ENCODE peak calls at places on chromosomes 1 and 21, in four cellular contexts. X, Y, K and F are unnamed samples.

GRCh38 chr21:45837936-45838335 is 143.6 kb upstream of the COL6A1 start:
- DNase-seq in X (no peak), Y (no peak), K (no peak), F (no peak)

GRCh38 chr1:32045770-32046169 is 27.0 kb upstream of the TMEM39B start:
- DNase-seq in X (no peak), Y (no peak), K (no peak), F (no peak)

GRCh38 chr1:194731025-194731424 is 1544.6 kb upstream of the B3GALT2 start:
- DNase-seq in X (no peak), Y (no peak), K (no peak), F (no peak)

GRCh38 chr1:200699871-200700270 is 30.2 kb upstream of the DDX59 start:
- DNase-seq in X (no peak), Y (peak; percentile 11), K (peak; percentile 12), F (no peak)

GRCh38 chr1:47519491-47519890 is 81.6 kb downstream of the FOXD2 start:
- DNase-seq in X (no peak), Y (no peak), K (no peak), F (peak; percentile 0)

GRCh38 chr1:54798769-54799641 is 2.1 kb downstream of the TTC22 start:
- DNase-seq in X (no peak), Y (peak; percentile 67), K (no peak), F (peak; percentile 43)

GRCh38 chr1:181064702-181065101 is 23.8 kb upstream of the IER5 start:
- DNase-seq in X (no peak), Y (no peak), K (no peak), F (no peak)

GRCh38 chr1:85146972-85147359 is 53.9 kb downstream of the SYDE2 start:
- DNase-seq in X (no peak), Y (no peak), K (peak; percentile 22), F (no peak)

GRCh38 chr1:158329807-158330206 is 1.5 kb downstream of the CD1B start:
- DNase-seq in X (peak; percentile 38), Y (peak; percentile 22), K (no peak), F (no peak)

GRCh38 chr1:163844393-163844948 is 522.7 kb downstream of the NUF2 start:
- DNase-seq in X (no peak), Y (no peak), K (no peak), F (no peak)

GRCh38 chr1:90761156-90761555 is 44.1 kb upstream of the BARHL2 start:
- DNase-seq in X (no peak), Y (no peak), K (no peak), F (no peak)

GRCh38 chr1:218299416-218299815 is 14.3 kb downstream of the RRP15 start:
- DNase-seq in X (no peak), Y (peak; percentile 15), K (peak; percentile 64), F (no peak)

GRCh38 chr1:119966020-119966419 is 69.7 kb upstream of the ADAM30 start:
- DNase-seq in X (no peak), Y (no peak), K (peak; percentile 65), F (no peak)

GRCh38 chr1:98355656-98356384 is 305.7 kb upstream of the SNX7 start:
- DNase-seq in X (no peak), Y (no peak), K (no peak), F (no peak)

GRCh38 chr21:39386899-39387298 is 38.0 kb upstream of the HMGN1 start:
- DNase-seq in X (no peak), Y (no peak), K (no peak), F (no peak)

GRCh38 chr21:39384674-39385298 is 35.9 kb upstream of the HMGN1 start:
- DNase-seq in X (peak; percentile 12), Y (no peak), K (peak; percentile 37), F (no peak)

GRCh38 chr21:39386194-39386593 is 37.3 kb upstream of the HMGN1 start:
- DNase-seq in X (peak; percentile 51), Y (no peak), K (peak; percentile 5), F (no peak)

GRCh38 chr21:39387461-39388037 is 38.7 kb upstream of the HMGN1 start:
- DNase-seq in X (peak; percentile 99), Y (peak; percentile 90), K (peak; percentile 73), F (peak; percentile 95)

DNA sequence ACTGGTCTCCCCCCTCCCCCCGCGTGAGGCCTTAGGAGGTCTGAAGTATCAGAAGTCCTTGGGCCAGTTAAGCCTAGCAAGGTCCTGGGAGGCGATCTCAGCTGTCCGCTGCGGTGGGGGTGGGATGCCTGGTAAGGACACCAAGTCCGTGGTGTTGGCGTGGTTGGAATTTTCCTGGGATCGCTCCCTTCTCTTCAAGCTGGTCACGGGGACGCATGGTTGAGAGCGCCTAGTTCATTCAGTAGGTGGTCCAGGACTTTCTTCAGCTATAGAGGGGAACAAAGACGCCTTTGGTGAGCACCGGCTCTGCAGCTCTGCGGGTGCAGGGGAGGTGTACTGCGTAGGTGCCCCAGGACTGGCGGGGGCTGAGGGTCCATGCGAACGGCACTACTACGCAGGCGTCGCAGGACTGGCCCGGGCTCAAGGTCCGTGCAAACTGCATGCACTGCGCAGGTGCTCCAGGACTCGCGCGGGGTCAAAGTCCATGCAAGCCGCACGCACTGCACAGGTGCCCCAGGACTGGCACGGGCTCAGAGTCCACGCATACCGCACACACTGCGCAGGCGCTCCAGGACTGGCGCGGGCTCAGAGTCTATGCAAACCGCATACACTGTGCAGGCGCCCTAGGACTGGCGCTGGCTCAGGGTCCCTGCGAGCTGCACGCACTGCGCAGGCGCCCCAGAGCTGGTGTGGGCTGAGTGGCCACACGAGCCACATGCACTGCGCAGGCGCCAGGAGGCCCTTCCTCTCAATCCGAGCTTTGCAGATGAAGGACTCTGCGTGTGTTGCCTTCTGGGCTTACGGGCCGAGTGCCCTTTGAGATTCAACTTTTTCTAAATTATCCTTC is 36.6 kb upstream of the HMGN1 start:
- DNase-seq in X (no peak), Y (peak; percentile 88), K (peak; percentile 80), F (peak; percentile 78)
- H3K4me3 ChIP-seq in X (no peak overlapping the region), Y (peak overlapping the region; percentile 47), K (peak overlapping the region; percentile 27), F (peak overlapping the region; percentile 34)

DNA sequence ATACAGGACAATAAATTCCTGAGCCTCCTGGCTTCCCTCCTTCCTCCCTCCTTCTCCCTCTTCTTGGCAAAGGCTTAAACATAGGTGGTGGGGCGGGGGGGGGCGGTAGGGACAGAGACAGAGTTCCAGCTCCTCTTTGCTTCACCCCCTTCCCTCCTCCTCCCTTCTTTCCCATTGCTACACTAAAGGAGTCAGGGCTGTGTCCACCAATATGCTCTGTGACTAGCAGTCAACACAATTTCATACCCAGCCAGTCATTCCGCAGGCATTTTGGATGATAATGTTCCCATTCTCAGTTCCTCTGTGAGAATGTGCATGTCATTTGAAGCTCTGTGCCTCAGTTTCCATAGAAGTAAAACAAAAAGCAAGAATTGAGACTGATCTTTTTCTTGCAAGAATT is 1.7 kb downstream of the LMOD1 start:
- DNase-seq in X (no peak), Y (no peak), K (no peak), F (no peak)
- H3K4me3 ChIP-seq in X (no peak overlapping the region), Y (no peak overlapping the region), K (no peak overlapping the region), F (peak overlapping the region; percentile 48)

GRCh38 chr1:155079487-155080249 is 1.0 kb downstream of the EFNA3 start:
- DNase-seq in X (peak; percentile 76), Y (no peak), K (no peak), F (no peak)
- H3K4me3 ChIP-seq in X (peak overlapping the region; percentile 57), Y (no peak overlapping the region), K (no peak overlapping the region), F (peak overlapping the region; percentile 61)

GRCh38 chr1:33334081-33334552 is 13.2 kb upstream of the A3GALT2 start:
- DNase-seq in X (no peak), Y (no peak), K (no peak), F (peak; percentile 91)
- H3K4me3 ChIP-seq in X (no peak overlapping the region), Y (no peak overlapping the region), K (no peak overlapping the region), F (peak overlapping the region; percentile 18)

GRCh38 chr1:26785611-26786436 is 1.9 kb upstream of the PIGV start:
- DNase-seq in X (no peak), Y (no peak), K (peak; percentile 46), F (no peak)
- H3K4me3 ChIP-seq in X (no peak overlapping the region), Y (peak overlapping the region; percentile 25), K (no peak overlapping the region), F (peak overlapping the region; percentile 89)